ENCODE peak calls at places on chromosomes 1 and 21, in five cellular contexts. M, A, D, Q and F are unnamed samples.

GRCh38 chr1:10509823-10510509 is 35.2 kb downstream of the PEX14 start:
- DNase-seq in M (no peak), A (no peak), D (no peak), Q (no peak), F (no peak)

GRCh38 chr1:41469706-41470105 is 14.8 kb downstream of the EDN2 start:
- DNase-seq in M (no peak), A (no peak), D (no peak), Q (no peak), F (no peak)

GRCh38 chr21:33403786-33404571 is 766 bp downstream of the IFNGR2 start:
- DNase-seq in M (peak), A (peak), D (no peak), Q (peak), F (peak)

GRCh38 chr21:45012661-45013270 is 61.6 kb upstream of the ADARB1 start:
- DNase-seq in M (no peak), A (no peak), D (peak), Q (no peak), F (peak)

GRCh38 chr21:20592482-20592881 is 405.7 kb upstream of the NCAM2 start:
- DNase-seq in M (no peak), A (no peak), D (no peak), Q (no peak), F (no peak)

GRCh38 chr1:202069670-202070069 is 53.0 kb upstream of the GPR37L1 start:
- DNase-seq in M (no peak), A (no peak), D (no peak), Q (no peak), F (no peak)

GRCh38 chr1:246805135-246805716 is 81.0 kb downstream of the SCCPDH start:
- DNase-seq in M (no peak), A (no peak), D (no peak), Q (no peak), F (no peak)

GRCh38 chr21:15774590-15774989 is 44.8 kb downstream of the USP25 start:
- DNase-seq in M (no peak), A (no peak), D (no peak), Q (no peak), F (no peak)

GRCh38 chr1:224300346-224300745 is 29.6 kb downstream of the NVL start:
- DNase-seq in M (no peak), A (peak), D (no peak), Q (no peak), F (no peak)

GRCh38 chr1:94579876-94580294 is 38.3 kb upstream of the F3 start:
- DNase-seq in M (peak), A (no peak), D (peak), Q (no peak), F (no peak)

GRCh38 chr1:236147521-236148470 is 5.5 kb downstream of the GPR137B start:
- DNase-seq in M (no peak), A (no peak), D (no peak), Q (no peak), F (no peak)

GRCh38 chr1:952603-953002 is 6.5 kb downstream of the NOC2L start:
- DNase-seq in M (no peak), A (no peak), D (no peak), Q (no peak), F (no peak)

GRCh38 chr1:62228883-62229187 is 34.2 kb downstream of the L1TD1 start:
- DNase-seq in M (no peak), A (no peak), D (no peak), Q (no peak), F (no peak)

GRCh38 chr1:58570094-58570493 is 7.0 kb downstream of the TACSTD2 start:
- DNase-seq in M (no peak), A (peak), D (no peak), Q (no peak), F (no peak)

GRCh38 chr21:43645414-43645891 is 13.8 kb downstream of the HSF2BP start:
- DNase-seq in M (no peak), A (peak), D (no peak), Q (peak), F (no peak)

GRCh38 chr21:44908908-44909307 is 11.8 kb downstream of the ITGB2 start:
- DNase-seq in M (no peak), A (no peak), D (no peak), Q (no peak), F (no peak)

GRCh38 chr1:212498243-212498642 is 65.5 kb downstream of the NENF start:
- DNase-seq in M (no peak), A (no peak), D (no peak), Q (peak), F (no peak)

GRCh38 chr1:230713915-230714764 is at the start of gene AGT:
- DNase-seq in M (no peak), A (peak), D (no peak), Q (peak), F (no peak)

GRCh38 chr1:33080373-33080772 is 580 bp upstream of the AZIN2 start:
- DNase-seq in M (no peak), A (no peak), D (no peak), Q (no peak), F (no peak)

DNA sequence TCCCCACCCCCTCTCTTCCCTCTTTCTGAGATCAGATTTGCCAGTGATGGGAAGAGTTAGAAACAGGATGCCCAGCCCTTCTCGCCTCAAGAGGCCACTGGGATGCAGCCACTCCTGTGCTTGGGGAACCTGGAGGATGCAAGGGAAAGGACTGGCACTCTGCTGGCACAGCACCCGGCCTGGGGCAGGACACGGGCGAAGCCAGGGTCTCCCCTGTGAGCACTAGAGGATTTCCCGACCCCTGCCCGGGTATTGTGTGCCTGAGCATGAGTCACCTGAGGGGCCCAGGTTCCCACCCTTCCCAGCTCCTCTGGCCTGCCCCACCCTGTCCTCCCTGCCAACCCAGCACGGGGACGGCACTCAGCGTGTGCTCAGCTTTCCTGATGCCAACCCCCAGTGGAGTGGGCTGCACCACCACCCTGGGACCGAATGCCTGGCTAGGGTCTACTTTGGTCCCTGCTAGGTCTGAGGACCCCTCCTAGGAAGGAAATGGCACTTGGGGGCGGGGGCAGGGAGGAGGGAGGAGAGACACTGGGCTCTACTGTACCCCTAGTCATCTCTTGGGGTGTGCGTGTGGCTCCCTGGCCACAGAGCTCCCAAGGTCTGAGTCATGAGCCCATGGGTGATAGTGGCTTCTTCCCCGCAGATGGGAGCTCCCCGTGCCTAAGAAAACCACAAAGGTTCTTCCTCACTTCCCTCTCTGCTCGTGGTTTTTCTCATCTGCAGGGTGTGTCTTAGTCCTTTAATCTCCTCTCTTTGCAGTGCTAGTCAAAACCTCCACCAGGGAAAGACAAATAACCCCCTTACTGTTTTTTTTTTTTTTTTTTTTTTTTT is 12.4 kb downstream of the LMNA start:
- DNase-seq in M (peak), A (peak), D (no peak), Q (peak), F (no peak)
- TF ChIP-seq POLR2AphosphoS5 in M (peak), A (peak), D (no peak), Q (peak), F (no peak)

DNA sequence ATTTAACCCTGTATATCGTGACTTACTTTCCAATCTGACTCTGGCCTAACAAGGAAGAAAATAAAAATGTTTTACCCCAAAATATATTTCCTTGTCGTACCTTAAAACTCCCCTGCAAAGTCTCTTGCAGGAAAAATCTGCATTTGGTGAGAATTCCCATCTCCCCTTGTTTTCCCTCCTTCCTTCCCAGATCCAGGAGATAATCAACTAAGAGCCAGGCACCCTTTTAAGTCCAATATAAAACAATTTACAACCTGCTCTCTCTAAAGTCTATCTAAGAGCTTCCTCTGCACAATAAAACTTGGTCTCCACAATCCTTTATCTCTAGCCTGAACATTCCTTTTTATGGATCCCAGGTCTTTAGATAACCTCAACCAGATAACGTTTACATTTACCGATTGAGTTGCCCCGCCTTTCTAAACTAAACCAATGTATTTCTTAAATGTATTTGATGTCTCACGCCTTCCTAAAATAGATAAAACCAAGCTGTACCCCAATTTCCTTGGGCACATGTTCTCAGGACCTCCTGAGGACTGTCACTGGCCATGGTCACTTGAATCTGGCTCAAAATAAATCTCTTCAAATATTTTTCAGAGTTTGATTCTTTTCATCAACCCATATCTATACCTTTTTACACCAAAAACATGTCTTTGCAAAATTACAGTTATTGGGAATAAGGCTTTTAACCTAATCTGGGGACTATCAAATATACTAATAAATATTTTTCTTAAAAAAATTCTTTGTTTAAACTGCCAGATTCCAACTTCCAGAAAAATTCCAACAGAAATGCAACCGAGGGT is 993 bp downstream of the DDX59 start:
- DNase-seq in M (no peak), A (no peak), D (no peak), Q (no peak), F (no peak)
- H3K4me3 ChIP-seq in M (peak), A (peak), D (peak), Q (peak), F (peak)

DNA sequence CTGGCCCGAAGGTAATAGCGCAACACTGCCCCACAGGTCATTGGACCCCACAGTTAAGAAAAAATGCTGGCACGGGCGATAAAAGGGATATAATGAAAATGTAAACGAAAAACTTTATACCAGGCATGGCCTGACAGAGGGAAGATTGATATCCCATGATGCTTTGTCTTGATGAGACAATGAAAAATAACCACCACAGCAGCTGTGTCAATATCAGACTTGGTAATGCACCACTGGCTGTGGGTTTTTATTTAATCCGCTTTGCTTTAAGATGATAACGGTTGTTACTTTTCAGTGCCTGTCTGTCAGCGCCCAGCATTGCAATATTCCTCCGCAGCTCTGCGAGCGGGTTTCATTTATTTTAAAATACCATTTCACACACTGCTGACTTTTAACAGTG is 150.5 kb downstream of the NUF2 start:
- DNase-seq in M (no peak), A (no peak), D (no peak), Q (no peak), F (no peak)
- TF ChIP-seq POLR2AphosphoS5 in M (no peak), A (no peak), D (no peak), Q (no peak), F (no peak)

DNA sequence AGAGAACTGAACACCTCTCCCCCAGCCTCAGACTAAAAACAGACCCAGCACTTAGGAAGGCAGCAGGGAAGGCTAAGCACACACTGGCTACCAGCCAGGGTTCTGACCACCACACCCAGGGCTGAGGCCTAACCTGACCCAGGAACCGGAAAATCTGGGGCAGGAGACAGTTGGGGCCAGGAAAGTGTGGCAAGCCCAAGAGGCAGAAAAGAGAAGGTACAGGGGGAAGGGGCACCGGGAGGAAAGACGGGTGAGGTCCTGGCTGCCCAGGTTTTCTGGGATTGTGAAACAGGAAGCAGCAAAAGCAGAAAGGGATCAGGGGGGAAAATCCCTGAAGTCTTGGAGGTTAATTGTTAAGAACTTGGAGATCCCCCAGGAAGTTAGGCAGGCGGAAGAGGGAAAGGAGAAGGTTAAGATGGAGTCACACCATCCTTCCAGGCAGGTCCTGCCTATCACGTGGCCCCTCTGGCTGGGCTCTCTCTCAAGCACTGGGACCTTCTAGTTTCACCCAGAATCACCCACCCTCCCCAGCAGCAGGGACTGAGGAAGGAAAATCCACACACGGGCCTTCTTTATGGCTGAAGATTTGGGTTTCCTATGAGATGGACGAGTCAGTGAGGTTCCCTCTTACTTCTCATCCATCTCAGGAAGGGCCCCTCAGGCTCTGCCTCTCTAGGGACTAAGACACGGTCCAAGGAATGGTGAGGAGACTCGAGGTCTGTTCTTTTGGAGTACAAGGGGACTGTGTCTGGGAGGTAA is 2.6 kb downstream of the HDGF start:
- DNase-seq in M (no peak), A (peak), D (no peak), Q (peak), F (no peak)
- H3K4me3 ChIP-seq in M (peak), A (peak), D (no peak), Q (peak), F (peak)

GRCh38 chr1:35725591-35725990 is 6.9 kb upstream of the C1orf216 start:
- DNase-seq in M (no peak), A (no peak), D (no peak), Q (no peak), F (no peak)
- TF ChIP-seq POLR2AphosphoS5 in M (no peak), A (no peak), D (no peak), Q (no peak), F (no peak)

GRCh38 chr1:204684206-204684536 is 1.4 kb downstream of the LRRN2 start:
- DNase-seq in M (no peak), A (no peak), D (no peak), Q (no peak), F (no peak)
- H3K4me3 ChIP-seq in M (peak), A (no peak), D (peak), Q (peak), F (peak)

GRCh38 chr1:111756124-111756513 is 418 bp downstream of the DDX20 start:
- DNase-seq in M (no peak), A (no peak), D (no peak), Q (no peak), F (no peak)
- TF ChIP-seq POLR2AphosphoS5 in M (no peak), A (no peak), D (no peak), Q (no peak), F (no peak)